ENCODE peak calls at places on chromosomes 2 and 18, in seven cellular contexts. C is mesenchymal stem cell, E is IMR-90, L is mesendoderm, W is neuronal stem cell, N is H1, P is trophoblast cell. V is an unnamed sample.

GRCh38 chr2:112693596-112693995 is 27.2 kb upstream of the NT5DC4 start:
- DNase-seq in C (no peak), E (no peak), L (no peak), W (no peak), N (no peak), P (no peak), V (no peak)

GRCh38 chr2:148013879-148014278 is 6.7 kb downstream of the ORC4 start:
- DNase-seq in C (no peak), E (no peak), L (no peak), W (no peak), N (no peak), P (no peak), V (no peak)

GRCh38 chr18:47323158-47323557 is 71.7 kb upstream of the SKOR2 start:
- DNase-seq in C (no peak), E (no peak), L (no peak), W (no peak), N (no peak), P (peak), V (no peak)

GRCh38 chr18:47997338-47997780 is 66.9 kb upstream of the SMAD2 start:
- DNase-seq in C (no peak), E (no peak), L (peak), W (peak), N (peak), P (peak), V (peak)

GRCh38 chr2:56448403-56448998 is 264.7 kb downstream of the CCDC85A start:
- DNase-seq in C (peak), E (no peak), L (no peak), W (no peak), N (no peak), P (no peak), V (no peak)

GRCh38 chr18:34726286-34727004 is 16.3 kb downstream of the DTNA start:
- DNase-seq in C (no peak), E (no peak), L (peak), W (no peak), N (no peak), P (peak), V (peak)

GRCh38 chr2:29245742-29246387 is 130.7 kb downstream of the CLIP4 start:
- DNase-seq in C (no peak), E (no peak), L (no peak), W (no peak), N (no peak), P (peak), V (no peak)

GRCh38 chr2:177916342-177916741 is 156.2 kb downstream of the PDE11A start:
- DNase-seq in C (no peak), E (no peak), L (no peak), W (no peak), N (no peak), P (no peak), V (no peak)

GRCh38 chr2:212005077-212005671 is 533.4 kb downstream of the ERBB4 start:
- DNase-seq in C (peak), E (peak), L (peak), W (peak), N (peak), P (peak), V (peak)

GRCh38 chr2:32937602-32938450 is 8.9 kb upstream of the LTBP1 start:
- DNase-seq in C (peak), E (peak), L (peak), W (no peak), N (no peak), P (peak), V (peak)

GRCh38 chr18:13450289-13451207 is 232.0 kb downstream of the LDLRAD4 start:
- DNase-seq in C (no peak), E (no peak), L (no peak), W (no peak), N (no peak), P (no peak), V (no peak)

GRCh38 chr18:13451661-13452447 is 233.3 kb downstream of the LDLRAD4 start:
- DNase-seq in C (no peak), E (no peak), L (peak), W (no peak), N (no peak), P (no peak), V (peak)

GRCh38 chr18:13449651-13450050 is 231.1 kb downstream of the LDLRAD4 start:
- DNase-seq in C (no peak), E (no peak), L (no peak), W (no peak), N (no peak), P (no peak), V (no peak)

GRCh38 chr18:13452448-13452811 is 233.9 kb downstream of the LDLRAD4 start:
- DNase-seq in C (peak), E (peak), L (peak), W (no peak), N (no peak), P (peak), V (peak)

DNA sequence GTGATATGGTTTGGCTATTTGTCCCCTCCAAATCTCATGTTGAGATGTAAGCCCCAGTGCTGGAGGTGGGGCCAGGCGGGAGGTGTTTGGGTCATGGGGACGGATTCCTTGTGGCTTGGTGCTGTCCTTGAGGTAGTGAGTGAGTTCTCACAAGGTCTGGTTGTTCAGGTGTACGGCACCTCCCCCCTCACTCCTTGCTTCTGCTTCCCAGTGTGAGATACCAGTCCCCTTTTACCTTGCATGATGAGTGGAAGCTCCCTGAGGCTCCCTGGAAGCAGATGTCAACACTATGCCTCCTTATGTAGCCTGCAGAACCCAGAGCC is 232.6 kb downstream of the LDLRAD4 start:
- DNase-seq in C (no peak), E (no peak), L (no peak), W (no peak), N (no peak), P (no peak), V (no peak)
- H2BK5ac ChIP-seq in C (no peak), E (no peak), L (no peak), W (no peak), N (no peak), P (no peak), V (no peak)

DNA sequence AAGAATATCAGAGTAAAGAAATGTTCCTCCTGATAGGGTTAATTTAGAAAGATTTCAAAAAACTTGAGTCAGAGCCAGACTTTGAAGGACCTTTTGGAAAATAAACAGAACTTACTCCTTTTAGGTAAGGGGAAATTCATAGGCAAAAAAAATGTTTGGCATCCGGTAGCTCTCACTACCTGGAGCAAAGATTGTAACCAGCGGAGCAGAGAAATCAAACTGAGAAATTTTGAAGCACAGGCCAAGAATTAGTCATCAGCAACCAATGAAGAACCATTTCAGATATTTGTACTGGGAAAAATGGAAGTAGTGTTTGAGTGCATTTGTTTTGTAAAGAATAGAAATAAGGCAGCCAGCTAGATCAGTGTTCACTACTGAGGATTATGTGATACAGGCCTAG is 112.9 kb downstream of the ICA1L start:
- DNase-seq in C (no peak), E (no peak), L (no peak), W (no peak), N (no peak), P (peak), V (no peak)
- H2BK5ac ChIP-seq in C (no peak), E (no peak), L (no peak), W (no peak), N (no peak), P (no peak), V (no peak)

GRCh38 chr2:65991864-65992554 is 442.9 kb upstream of the MEIS1 start:
- DNase-seq in C (no peak), E (no peak), L (no peak), W (no peak), N (no peak), P (peak), V (no peak)
- H2BK5ac ChIP-seq in C (no peak), E (no peak), L (no peak), W (no peak), N (no peak), P (peak), V (no peak)

GRCh38 chr2:145739679-145740078 is 1219.8 kb upstream of the ZEB2 start:
- DNase-seq in C (no peak), E (no peak), L (no peak), W (no peak), N (no peak), P (no peak), V (no peak)

GRCh38 chr2:145741161-145741560 is 1221.2 kb upstream of the ZEB2 start:
- DNase-seq in C (no peak), E (no peak), L (no peak), W (no peak), N (no peak), P (no peak), V (no peak)

GRCh38 chr2:145731467-145731866 is 1211.5 kb upstream of the ZEB2 start:
- DNase-seq in C (no peak), E (no peak), L (no peak), W (no peak), N (no peak), P (no peak), V (no peak)

GRCh38 chr2:145740302-145740701 is 1220.4 kb upstream of the ZEB2 start:
- DNase-seq in C (peak), E (peak), L (no peak), W (no peak), N (no peak), P (peak), V (no peak)

DNA sequence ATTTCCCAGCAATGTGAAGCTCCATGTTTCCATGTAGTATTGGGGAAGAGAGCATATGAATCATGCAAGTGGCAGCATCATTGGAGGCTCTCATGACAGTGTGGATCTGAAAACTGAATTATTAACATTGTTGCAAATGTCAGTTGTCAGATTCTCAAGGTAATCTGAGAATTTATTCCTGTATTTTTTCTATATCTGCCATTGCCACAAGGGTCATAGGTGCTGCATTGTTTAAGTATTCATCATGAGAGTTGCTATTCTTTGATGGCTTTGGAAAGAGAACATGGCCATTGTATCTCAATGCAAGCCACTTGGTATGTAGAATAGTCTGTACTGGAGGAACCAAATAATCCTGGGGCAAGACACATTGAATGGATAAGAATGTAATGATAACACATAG is 1217.0 kb upstream of the ZEB2 start:
- DNase-seq in C (no peak), E (peak), L (no peak), W (no peak), N (no peak), P (no peak), V (no peak)
- H2BK5ac ChIP-seq in C (no peak), E (no peak), L (no peak), W (no peak), N (no peak), P (no peak), V (no peak)

GRCh38 chr2:7777668-7778067 is 860.5 kb downstream of the RNF144A start:
- DNase-seq in C (no peak), E (no peak), L (peak), W (no peak), N (no peak), P (no peak), V (no peak)
- H2BK5ac ChIP-seq in C (no peak), E (no peak), L (no peak), W (no peak), N (no peak), P (no peak), V (no peak)